ENCODE peak calls at places on chromosomes 7 and 10, in five cellular contexts. One of them, this sample, is unnamed.
A peak's percentile ranks its signal among the peaks of the same experiment; 100 is the strongest.

GRCh38 chr10:16559236-16559773 is 37.6 kb upstream of the C1QL3 start:
- DNase-seq in esophagus muscularis mucosa: no peak
- DNase-seq in tibial artery: no peak
- DNase-seq in A549: no peak
- DNase-seq in aorta: no peak
- DNase-seq in this sample: no peak

GRCh38 chr10:30591249-30591670 is 38.3 kb downstream of the LYZL2 start:
- DNase-seq in esophagus muscularis mucosa: no peak
- DNase-seq in tibial artery: no peak
- DNase-seq in A549: peak; percentile 67
- DNase-seq in aorta: no peak
- DNase-seq in this sample: no peak

GRCh38 chr7:15764986-15765385 is 78.5 kb upstream of the MEOX2 start:
- DNase-seq in esophagus muscularis mucosa: no peak
- DNase-seq in tibial artery: no peak
- DNase-seq in A549: no peak
- DNase-seq in aorta: no peak
- DNase-seq in this sample: no peak

GRCh38 chr10:78231930-78232329 is 198.3 kb downstream of the RPS24 start:
- DNase-seq in esophagus muscularis mucosa: no peak
- DNase-seq in tibial artery: no peak
- DNase-seq in A549: no peak
- DNase-seq in aorta: no peak
- DNase-seq in this sample: no peak

GRCh38 chr10:124521429-124521871 is 59.8 kb downstream of the LHPP start:
- DNase-seq in esophagus muscularis mucosa: no peak
- DNase-seq in tibial artery: no peak
- DNase-seq in A549: no peak
- DNase-seq in aorta: no peak
- DNase-seq in this sample: peak; percentile 28

GRCh38 chr7:39413866-39414668 is 152.1 kb upstream of the YAE1 start:
- DNase-seq in esophagus muscularis mucosa: no peak
- DNase-seq in tibial artery: peak; percentile 27
- DNase-seq in A549: peak; percentile 49
- DNase-seq in aorta: peak; percentile 59
- DNase-seq in this sample: peak; percentile 61

GRCh38 chr7:37901236-37901827 is 15.3 kb downstream of the SFRP4 start:
- DNase-seq in esophagus muscularis mucosa: no peak
- DNase-seq in tibial artery: no peak
- DNase-seq in A549: peak; percentile 83
- DNase-seq in aorta: no peak
- DNase-seq in this sample: no peak

GRCh38 chr7:158382363-158382988 is 205.1 kb downstream of the PTPRN2 start:
- DNase-seq in esophagus muscularis mucosa: no peak
- DNase-seq in tibial artery: no peak
- DNase-seq in A549: no peak
- DNase-seq in aorta: no peak
- DNase-seq in this sample: no peak

GRCh38 chr10:132862485-132863420 is 76.8 kb upstream of the NKX6-2 start:
- DNase-seq in esophagus muscularis mucosa: no peak
- DNase-seq in tibial artery: no peak
- DNase-seq in A549: no peak
- DNase-seq in aorta: peak; percentile 36
- DNase-seq in this sample: peak; percentile 38

GRCh38 chr10:77628906-77629730 is 8.5 kb downstream of the KCNMA1 start:
- DNase-seq in esophagus muscularis mucosa: no peak
- DNase-seq in tibial artery: no peak
- DNase-seq in A549: peak; percentile 65
- DNase-seq in aorta: no peak
- DNase-seq in this sample: no peak

GRCh38 chr10:127919418-127920191 is 12.7 kb downstream of the PTPRE start:
- DNase-seq in esophagus muscularis mucosa: peak; percentile 91
- DNase-seq in tibial artery: no peak
- DNase-seq in A549: peak; percentile 16
- DNase-seq in aorta: peak; percentile 64
- DNase-seq in this sample: no peak

GRCh38 chr7:42947531-42947930 is 15.4 kb downstream of the MRPL32 start:
- DNase-seq in esophagus muscularis mucosa: no peak
- DNase-seq in tibial artery: no peak
- DNase-seq in A549: no peak
- DNase-seq in aorta: no peak
- DNase-seq in this sample: no peak

GRCh38 chr10:60235001-60235400 is 154.7 kb downstream of the ANK3 start:
- DNase-seq in esophagus muscularis mucosa: no peak
- DNase-seq in tibial artery: no peak
- DNase-seq in A549: no peak
- DNase-seq in aorta: no peak
- DNase-seq in this sample: no peak

GRCh38 chr10:113454341-113455061 is 98.4 kb upstream of the HABP2 start:
- DNase-seq in esophagus muscularis mucosa: peak; percentile 89
- DNase-seq in tibial artery: peak; percentile 43
- DNase-seq in A549: peak; percentile 44
- DNase-seq in aorta: peak; percentile 61
- DNase-seq in this sample: peak; percentile 60

GRCh38 chr10:7305053-7305452 is 105.8 kb downstream of the SFMBT2 start:
- DNase-seq in esophagus muscularis mucosa: peak; percentile 8
- DNase-seq in tibial artery: no peak
- DNase-seq in A549: no peak
- DNase-seq in aorta: no peak
- DNase-seq in this sample: no peak

GRCh38 chr7:82012453-82012852 is 242.6 kb upstream of the HGF start:
- DNase-seq in esophagus muscularis mucosa: no peak
- DNase-seq in tibial artery: no peak
- DNase-seq in A549: no peak
- DNase-seq in aorta: no peak
- DNase-seq in this sample: no peak

GRCh38 chr10:43225787-43226153 is 41.1 kb downstream of the RASGEF1A start:
- DNase-seq in esophagus muscularis mucosa: no peak
- DNase-seq in tibial artery: no peak
- DNase-seq in A549: no peak
- DNase-seq in aorta: peak; percentile 48
- DNase-seq in this sample: peak; percentile 13

GRCh38 chr10:44954962-44955361 is 4.6 kb upstream of the RASSF4 start:
- DNase-seq in esophagus muscularis mucosa: no peak
- DNase-seq in tibial artery: no peak
- DNase-seq in A549: no peak
- DNase-seq in aorta: no peak
- DNase-seq in this sample: no peak

GRCh38 chr10:44955408-44956070 is 4.1 kb upstream of the RASSF4 start:
- DNase-seq in esophagus muscularis mucosa: no peak
- DNase-seq in tibial artery: peak; percentile 80
- DNase-seq in A549: no peak
- DNase-seq in aorta: no peak
- DNase-seq in this sample: no peak

GRCh38 chr10:44950326-44951225 is 9.0 kb upstream of the RASSF4 start:
- DNase-seq in esophagus muscularis mucosa: no peak
- DNase-seq in tibial artery: no peak
- DNase-seq in A549: no peak
- DNase-seq in aorta: no peak
- DNase-seq in this sample: no peak

GRCh38 chr10:44951827-44952226 is 7.8 kb upstream of the RASSF4 start:
- DNase-seq in esophagus muscularis mucosa: no peak
- DNase-seq in tibial artery: no peak
- DNase-seq in A549: no peak
- DNase-seq in aorta: no peak
- DNase-seq in this sample: no peak

GRCh38 chr10:44952779-44953231 is 6.8 kb upstream of the RASSF4 start:
- DNase-seq in esophagus muscularis mucosa: no peak
- DNase-seq in tibial artery: no peak
- DNase-seq in A549: no peak
- DNase-seq in aorta: no peak
- DNase-seq in this sample: no peak
- H3K4me1 ChIP-seq in esophagus muscularis mucosa: peaks cover 31% of the 10 kb centered on the region
- H3K4me1 ChIP-seq in tibial artery: no peaks in the 10 kb centered on the region
- H3K4me1 ChIP-seq in A549: no peaks in the 10 kb centered on the region
- H3K4me1 ChIP-seq in aorta: peaks cover 4% of the 10 kb centered on the region
- H3K4me1 ChIP-seq in this sample: peaks cover 28% of the 10 kb centered on the region

GRCh38 chr7:130957722-130958360 is 223.8 kb upstream of the KLF14 start:
- DNase-seq in esophagus muscularis mucosa: no peak
- DNase-seq in tibial artery: no peak
- DNase-seq in A549: no peak
- DNase-seq in aorta: no peak
- DNase-seq in this sample: no peak
- H3K4me1 ChIP-seq in esophagus muscularis mucosa: peaks cover 68% of the 10 kb centered on the region
- H3K4me1 ChIP-seq in tibial artery: no peaks in the 10 kb centered on the region
- H3K4me1 ChIP-seq in A549: peaks cover 93% of the 10 kb centered on the region
- H3K4me1 ChIP-seq in aorta: peaks cover 6% of the 10 kb centered on the region
- H3K4me1 ChIP-seq in this sample: peaks cover 68% of the 10 kb centered on the region

GRCh38 chr7:155743197-155743596 is 69.1 kb downstream of the SHH start:
- DNase-seq in esophagus muscularis mucosa: no peak
- DNase-seq in tibial artery: no peak
- DNase-seq in A549: no peak
- DNase-seq in aorta: no peak
- DNase-seq in this sample: no peak

GRCh38 chr7:155749578-155749977 is 62.7 kb downstream of the SHH start:
- DNase-seq in esophagus muscularis mucosa: no peak
- DNase-seq in tibial artery: no peak
- DNase-seq in A549: no peak
- DNase-seq in aorta: no peak
- DNase-seq in this sample: no peak

GRCh38 chr7:155744931-155745683 is 67.2 kb downstream of the SHH start:
- DNase-seq in esophagus muscularis mucosa: no peak
- DNase-seq in tibial artery: no peak
- DNase-seq in A549: no peak
- DNase-seq in aorta: no peak
- DNase-seq in this sample: no peak

GRCh38 chr7:155746188-155746587 is 66.1 kb downstream of the SHH start:
- DNase-seq in esophagus muscularis mucosa: no peak
- DNase-seq in tibial artery: no peak
- DNase-seq in A549: no peak
- DNase-seq in aorta: no peak
- DNase-seq in this sample: no peak

DNA sequence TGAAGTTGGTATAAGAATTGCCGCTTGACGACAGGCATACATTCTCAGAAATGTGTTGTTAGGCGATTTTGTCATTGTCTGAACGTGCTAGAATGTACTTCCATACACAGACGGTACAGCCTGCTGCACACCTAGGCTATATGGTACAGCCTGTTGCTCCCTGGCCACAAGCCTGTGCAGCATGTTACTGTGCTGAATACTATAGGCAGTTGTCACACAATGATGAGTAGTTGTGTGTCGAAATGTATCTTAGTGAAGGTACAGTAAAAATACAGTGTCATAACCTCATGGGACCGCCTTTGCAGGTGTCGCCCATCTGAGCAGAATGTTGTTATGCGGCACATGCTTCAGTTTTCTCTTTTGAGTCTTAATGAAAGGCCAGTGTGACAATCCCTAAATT is 66.5 kb downstream of the SHH start:
- DNase-seq in esophagus muscularis mucosa: no peak
- DNase-seq in tibial artery: no peak
- DNase-seq in A549: no peak
- DNase-seq in aorta: no peak
- DNase-seq in this sample: no peak
- H3K4me1 ChIP-seq in esophagus muscularis mucosa: peaks cover 19% of the 10 kb centered on the region
- H3K4me1 ChIP-seq in tibial artery: no peaks in the 10 kb centered on the region
- H3K4me1 ChIP-seq in A549: peaks cover 6% of the 10 kb centered on the region
- H3K4me1 ChIP-seq in aorta: no peaks in the 10 kb centered on the region
- H3K4me1 ChIP-seq in this sample: peaks cover 23% of the 10 kb centered on the region

GRCh38 chr10:84337199-84337598 is 8.8 kb downstream of the CCSER2 start:
- DNase-seq in esophagus muscularis mucosa: no peak
- DNase-seq in tibial artery: no peak
- DNase-seq in A549: no peak
- DNase-seq in aorta: no peak
- DNase-seq in this sample: no peak
- H3K4me1 ChIP-seq in esophagus muscularis mucosa: peaks cover 50% of the 10 kb centered on the region
- H3K4me1 ChIP-seq in tibial artery: no peaks in the 10 kb centered on the region
- H3K4me1 ChIP-seq in A549: peaks cover 10% of the 10 kb centered on the region
- H3K4me1 ChIP-seq in aorta: peaks cover 4% of the 10 kb centered on the region
- H3K4me1 ChIP-seq in this sample: peaks cover 80% of the 10 kb centered on the region

DNA sequence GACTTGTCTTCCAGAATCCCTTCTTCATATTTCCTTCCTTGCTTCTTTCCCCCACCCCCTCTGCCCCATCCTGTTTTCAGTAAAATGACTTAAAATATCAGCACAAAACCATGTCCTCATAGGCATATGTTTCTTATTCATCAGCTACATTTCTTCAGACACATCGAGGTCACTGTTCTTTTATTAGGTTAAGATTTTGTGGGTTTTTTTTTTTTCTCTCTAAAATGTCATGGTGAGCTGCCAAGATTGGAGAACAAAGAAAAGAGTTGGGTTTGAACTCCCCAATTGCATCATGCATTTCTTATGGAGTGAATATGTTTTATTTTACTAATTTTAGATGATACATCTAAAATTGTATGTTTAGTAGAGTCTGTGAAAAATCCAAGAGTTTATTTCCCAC is 35.8 kb downstream of the LAMB4 start:
- DNase-seq in esophagus muscularis mucosa: no peak
- DNase-seq in tibial artery: no peak
- DNase-seq in A549: no peak
- DNase-seq in aorta: no peak
- DNase-seq in this sample: no peak
- H3K4me1 ChIP-seq in esophagus muscularis mucosa: peaks cover 39% of the 10 kb centered on the region
- H3K4me1 ChIP-seq in tibial artery: no peaks in the 10 kb centered on the region
- H3K4me1 ChIP-seq in A549: peaks cover 45% of the 10 kb centered on the region
- H3K4me1 ChIP-seq in aorta: no peaks in the 10 kb centered on the region
- H3K4me1 ChIP-seq in this sample: peaks cover 29% of the 10 kb centered on the region

DNA sequence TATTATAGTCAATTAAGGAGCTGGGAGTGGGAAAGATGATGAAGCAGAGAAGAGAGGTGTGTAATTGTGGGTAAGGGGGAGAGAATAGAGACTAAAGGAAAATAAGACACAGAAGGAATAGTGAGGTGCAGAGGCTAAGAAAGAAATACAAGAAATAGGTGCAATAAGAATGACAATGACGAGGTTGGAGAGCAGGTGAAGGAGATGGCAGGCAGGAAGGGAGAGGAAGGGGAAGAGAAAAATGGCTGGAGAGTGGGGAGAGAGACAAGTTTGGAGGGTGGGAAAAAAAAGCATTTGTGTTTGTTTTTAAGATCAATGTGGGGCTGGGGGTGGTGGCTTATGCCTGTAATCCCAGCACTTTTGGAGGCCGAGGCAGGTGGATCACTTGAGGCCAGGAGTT is 27.6 kb upstream of the MKLN1 start:
- DNase-seq in esophagus muscularis mucosa: no peak
- DNase-seq in tibial artery: no peak
- DNase-seq in A549: no peak
- DNase-seq in aorta: no peak
- DNase-seq in this sample: no peak
- H3K4me1 ChIP-seq in esophagus muscularis mucosa: peaks cover 16% of the 10 kb centered on the region
- H3K4me1 ChIP-seq in tibial artery: no peaks in the 10 kb centered on the region
- H3K4me1 ChIP-seq in A549: peaks cover 35% of the 10 kb centered on the region
- H3K4me1 ChIP-seq in aorta: peaks cover 7% of the 10 kb centered on the region
- H3K4me1 ChIP-seq in this sample: no peaks in the 10 kb centered on the region

This sample was measured in lower lobe of right lung.